ENCODE peak calls at places on chromosomes 2 and 18, in eight cellular contexts. A is SK-N-SH, V is PC-3, E is breast epithelium, K is right atrium auricular region, I is iPS DF 6.9, B is GM23248, R is A673. N is an unnamed sample. For H3K9me3 and H3K36me3, the result is how much of the 10 kb centered on the place peaks cover.

GRCh38 chr2:47558116-47559078 is 155.4 kb downstream of the MSH2 start:
- DNase-seq in A (no peak), V (peak), E (no peak), K (no peak), I (no peak), B (peak), R (no peak), N (peak)

GRCh38 chr18:39770399-39770798 is 2184.6 kb upstream of the PIK3C3 start:
- DNase-seq in A (no peak), V (no peak), E (no peak), K (no peak), I (no peak), B (no peak), R (peak), N (no peak)

GRCh38 chr2:74513605-74514367 is 464 bp upstream of the TLX2 start:
- DNase-seq in A (no peak), V (peak), E (no peak), K (no peak), I (no peak), B (peak), R (peak), N (no peak)

GRCh38 chr2:37367984-37368383 is 23.6 kb downstream of the QPCT start:
- DNase-seq in A (no peak), V (no peak), E (no peak), K (no peak), I (no peak), B (no peak), R (no peak), N (no peak)

GRCh38 chr2:166013878-166014277 is 60.3 kb upstream of the TTC21B start:
- DNase-seq in A (no peak), V (no peak), E (no peak), K (no peak), I (no peak), B (no peak), R (no peak), N (no peak)

GRCh38 chr2:112727276-112728028 is 6.6 kb downstream of the NT5DC4 start:
- DNase-seq in A (no peak), V (no peak), E (no peak), K (no peak), I (no peak), B (no peak), R (no peak), N (no peak)

GRCh38 chr2:60352491-60353405 is 200.7 kb downstream of the BCL11A start:
- DNase-seq in A (no peak), V (no peak), E (no peak), K (no peak), I (no peak), B (no peak), R (no peak), N (no peak)

GRCh38 chr2:55054076-55054475 is 3.8 kb upstream of the RTN4 start:
- DNase-seq in A (no peak), V (no peak), E (no peak), K (no peak), I (no peak), B (no peak), R (no peak), N (no peak)

GRCh38 chr2:112749755-112750559 is 14.5 kb downstream of the CKAP2L start:
- DNase-seq in A (peak), V (peak), E (peak), K (no peak), I (no peak), B (peak), R (peak), N (peak)

GRCh38 chr2:182049783-182050182 is 64.1 kb downstream of the PPP1R1C start:
- DNase-seq in A (no peak), V (no peak), E (no peak), K (no peak), I (no peak), B (no peak), R (no peak), N (no peak)

GRCh38 chr2:100707016-100707947 is 112.7 kb upstream of the NPAS2 start:
- DNase-seq in A (no peak), V (peak), E (no peak), K (no peak), I (no peak), B (no peak), R (peak), N (no peak)

GRCh38 chr18:25247725-25248124 is 104.2 kb downstream of the ZNF521 start:
- DNase-seq in A (no peak), V (peak), E (no peak), K (no peak), I (no peak), B (peak), R (no peak), N (no peak)

GRCh38 chr2:151849413-151850010 is 21.3 kb upstream of the ARL5A start:
- DNase-seq in A (no peak), V (no peak), E (no peak), K (no peak), I (no peak), B (no peak), R (no peak), N (no peak)

GRCh38 chr18:28019425-28020108 is 157.4 kb downstream of the CDH2 start:
- DNase-seq in A (no peak), V (peak), E (no peak), K (no peak), I (no peak), B (no peak), R (no peak), N (no peak)

GRCh38 chr2:85873679-85874078 is 15.1 kb downstream of the ST3GAL5 start:
- DNase-seq in A (peak), V (no peak), E (no peak), K (no peak), I (no peak), B (peak), R (peak), N (no peak)

GRCh38 chr18:68426731-68427315 is 288.1 kb downstream of the TMX3 start:
- DNase-seq in A (no peak), V (no peak), E (no peak), K (no peak), I (no peak), B (peak), R (no peak), N (no peak)

GRCh38 chr18:49886891-49887764 is 73.8 kb upstream of the ACAA2 start:
- DNase-seq in A (no peak), V (peak), E (no peak), K (no peak), I (no peak), B (peak), R (peak), N (no peak)

GRCh38 chr2:139469985-139470384 is 689.8 kb upstream of the NXPH2 start:
- DNase-seq in A (no peak), V (no peak), E (no peak), K (no peak), I (no peak), B (no peak), R (no peak), N (no peak)

GRCh38 chr18:39318462-39318861 is 1752.9 kb upstream of the CELF4 start:
- DNase-seq in A (peak), V (no peak), E (no peak), K (no peak), I (no peak), B (no peak), R (no peak), N (no peak)

GRCh38 chr2:16301961-16302360 is 361.6 kb downstream of the MYCN start:
- DNase-seq in A (no peak), V (no peak), E (no peak), K (no peak), I (no peak), B (no peak), R (no peak), N (no peak)

GRCh38 chr2:174120346-174120745 is 128.0 kb downstream of the OLA1 start:
- DNase-seq in A (no peak), V (peak), E (no peak), K (no peak), I (no peak), B (peak), R (peak), N (peak)

GRCh38 chr2:100959225-100959880 is 42.7 kb upstream of the RPL31 start:
- DNase-seq in A (no peak), V (peak), E (no peak), K (no peak), I (no peak), B (peak), R (no peak), N (no peak)

GRCh38 chr2:150207979-150208378 is 279.5 kb downstream of the RND3 start:
- DNase-seq in A (peak), V (no peak), E (no peak), K (no peak), I (no peak), B (no peak), R (no peak), N (peak)

GRCh38 chr18:45920367-45920766 is 46.8 kb downstream of the EPG5 start:
- DNase-seq in A (peak), V (peak), E (peak), K (peak), I (no peak), B (peak), R (peak), N (peak)

GRCh38 chr18:67456691-67457090 is 59.8 kb downstream of the DSEL start:
- DNase-seq in A (no peak), V (no peak), E (no peak), K (no peak), I (no peak), B (peak), R (peak), N (no peak)

DNA sequence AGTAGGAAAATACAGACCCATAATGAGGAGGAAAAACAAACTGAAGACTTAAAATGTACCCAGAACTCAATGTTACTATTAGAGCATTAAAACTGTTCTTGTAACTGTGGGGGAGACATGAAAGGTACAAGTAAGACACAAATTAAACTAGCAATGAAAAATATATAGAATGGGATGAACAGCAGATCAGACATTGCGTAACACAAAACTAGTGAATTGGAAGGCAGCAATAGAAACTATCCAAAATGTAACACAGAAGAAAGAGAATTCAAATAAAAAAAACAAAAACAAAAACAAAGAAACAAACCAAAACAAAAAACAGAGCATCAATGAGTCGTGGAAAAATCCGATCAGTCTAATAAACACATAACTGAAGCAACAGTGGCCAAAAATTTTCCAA is 127.1 kb upstream of the CNGA3 start:
- DNase-seq in A (no peak), V (no peak), E (no peak), K (no peak), I (no peak), B (no peak), R (no peak), N (no peak)
- H3K4me3 ChIP-seq in A (no peak), V (no peak), E (no peak), K (no peak), I (no peak), B (no peak), R (no peak), N (no peak)

DNA sequence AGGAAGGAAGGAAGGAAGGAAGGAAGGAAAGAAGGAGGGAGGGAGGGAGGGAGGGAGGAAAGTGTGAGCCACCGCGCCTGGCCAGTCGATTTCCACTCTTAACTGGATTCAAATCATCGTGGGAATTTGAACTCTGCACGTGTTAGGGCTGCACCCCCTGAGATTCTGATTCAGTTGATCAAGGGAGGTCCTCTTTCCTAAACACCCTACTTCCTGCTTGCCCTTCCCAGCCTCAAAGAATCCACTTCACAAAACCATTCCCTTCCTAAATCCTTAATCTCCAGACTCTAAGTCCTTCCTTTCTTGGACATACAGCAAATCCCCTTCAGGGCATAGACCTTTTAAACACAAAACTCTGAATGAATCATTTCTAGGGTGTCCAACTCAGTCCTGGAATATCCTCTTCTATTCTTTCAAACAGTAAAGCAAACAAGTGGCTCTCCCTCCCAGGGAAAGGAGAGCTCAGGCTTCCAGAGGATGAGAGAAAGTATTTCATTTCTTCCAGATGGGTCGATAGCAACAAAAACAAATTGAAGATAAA is 68.2 kb upstream of the MBOAT2 start:
- DNase-seq in A (no peak), V (peak), E (no peak), K (no peak), I (no peak), B (peak), R (peak), N (no peak)
- H3K9me3 ChIP-seq in A (under half), V (under half), E (under half), K (under half), I (under half), B (under half), R (under half), N (under half)

GRCh38 chr18:12336251-12336650 is 28.2 kb downstream of the TUBB6 start:
- DNase-seq in A (no peak), V (peak), E (no peak), K (no peak), I (peak), B (no peak), R (no peak), N (no peak)
- H3K36me3 ChIP-seq in A (under half), V (under half), E (under half), K (under half), I (under half), B (under half), R (under half), N (half or more)

GRCh38 chr2:9236867-9237266 is 30.3 kb downstream of the ASAP2 start:
- DNase-seq in A (no peak), V (no peak), E (no peak), K (no peak), I (no peak), B (no peak), R (no peak), N (no peak)
- H3K4me3 ChIP-seq in A (peak), V (no peak), E (no peak), K (no peak), I (no peak), B (peak), R (no peak), N (no peak)

DNA sequence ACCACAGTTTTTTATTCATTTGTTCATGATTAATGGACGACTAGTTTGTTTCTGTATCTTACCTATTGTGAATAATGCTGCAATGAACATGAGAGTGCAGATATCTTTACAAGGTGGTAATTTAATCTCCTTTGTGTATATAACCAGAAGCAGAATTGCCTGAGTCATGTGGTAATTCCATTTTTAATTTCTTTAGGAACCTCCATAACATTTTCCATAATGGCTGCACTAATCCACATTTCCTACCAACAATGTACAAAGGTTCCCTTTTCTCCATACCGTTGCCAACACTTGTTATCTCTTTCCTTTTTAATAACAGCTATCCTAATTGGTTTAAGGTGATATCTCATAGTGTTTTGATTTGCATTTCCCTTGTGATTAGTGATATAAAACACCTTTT is 36.5 kb downstream of the NCOA1 start:
- DNase-seq in A (no peak), V (no peak), E (no peak), K (no peak), I (no peak), B (no peak), R (no peak), N (no peak)
- H3K9me3 ChIP-seq in A (under half), V (under half), E (under half), K (under half), I (under half), B (under half), R (under half), N (under half)

DNA sequence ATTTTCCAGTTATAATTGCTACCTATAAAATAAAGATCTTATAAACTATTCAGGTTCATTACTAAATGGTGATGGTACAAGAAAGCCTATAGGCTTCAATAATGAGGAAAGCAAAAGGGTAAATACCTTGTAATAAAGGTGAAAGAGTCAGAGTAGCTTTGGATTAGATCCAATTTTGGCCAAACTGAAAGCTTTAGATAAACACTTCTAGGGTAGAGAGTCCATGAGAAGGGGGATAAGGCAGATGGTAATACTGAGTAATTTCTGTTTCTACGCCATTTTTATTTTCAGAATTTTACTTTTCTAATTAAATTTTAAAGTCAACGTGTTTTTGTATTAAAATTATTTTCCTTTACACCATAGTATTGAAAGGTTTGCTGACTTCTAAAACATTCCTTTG is 9.4 kb downstream of the CASP8 start:
- DNase-seq in A (no peak), V (no peak), E (no peak), K (no peak), I (no peak), B (no peak), R (no peak), N (no peak)
- H3K36me3 ChIP-seq in A (under half), V (under half), E (under half), K (under half), I (under half), B (under half), R (under half), N (under half)

GRCh38 chr2:110106642-110107041 is 9.0 kb downstream of the MALL start:
- DNase-seq in A (no peak), V (peak), E (no peak), K (no peak), I (no peak), B (peak), R (peak), N (peak)
- H3K4me3 ChIP-seq in A (no peak), V (peak), E (no peak), K (no peak), I (no peak), B (peak), R (no peak), N (no peak)

GRCh38 chr18:59269563-59270214 is 3.6 kb downstream of the RAX start:
- DNase-seq in A (no peak), V (no peak), E (no peak), K (no peak), I (no peak), B (no peak), R (no peak), N (no peak)

GRCh38 chr18:59270689-59271257 is 2.5 kb downstream of the RAX start:
- DNase-seq in A (peak), V (no peak), E (no peak), K (no peak), I (no peak), B (no peak), R (no peak), N (no peak)

GRCh38 chr18:59272221-59272888 is 899 bp downstream of the RAX start:
- DNase-seq in A (peak), V (no peak), E (no peak), K (no peak), I (no peak), B (peak), R (no peak), N (no peak)

GRCh38 chr18:59272971-59273935 is at the start of gene RAX:
- DNase-seq in A (peak), V (no peak), E (no peak), K (no peak), I (no peak), B (peak), R (peak), N (peak)

DNA sequence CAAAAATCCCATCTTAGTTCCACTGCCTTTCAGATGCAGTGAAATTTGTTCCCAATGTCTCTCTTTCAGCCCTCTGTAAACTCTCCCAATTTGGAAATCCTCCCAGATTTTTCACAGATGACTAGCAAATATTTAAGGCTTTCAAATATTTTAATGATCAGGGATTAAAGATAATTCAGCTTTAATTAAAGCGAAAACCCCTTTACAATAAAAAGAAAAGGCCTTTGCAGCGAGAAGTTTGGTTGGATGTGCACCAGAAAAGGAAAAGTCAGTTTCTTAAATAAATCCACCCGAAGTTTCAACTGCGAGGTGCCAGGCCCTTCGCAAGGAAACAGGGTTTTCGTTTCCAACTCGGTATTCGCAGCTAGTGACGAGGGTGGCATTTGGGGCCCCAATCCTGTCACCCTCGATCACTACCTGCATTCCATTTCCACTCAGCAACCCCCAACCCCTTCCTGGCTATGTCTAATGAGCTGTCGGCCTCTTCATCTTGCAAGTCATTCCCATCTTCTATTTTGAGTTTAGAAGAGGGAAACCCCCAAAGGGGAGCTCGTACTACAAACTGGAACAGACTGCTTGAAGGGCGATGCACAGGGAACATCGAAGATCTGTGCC is 1.5 kb downstream of the RAX start:
- DNase-seq in A (no peak), V (no peak), E (no peak), K (no peak), I (no peak), B (no peak), R (no peak), N (no peak)
- H3K9me3 ChIP-seq in A (under half), V (under half), E (under half), K (under half), I (under half), B (under half), R (under half), N (under half)

DNA sequence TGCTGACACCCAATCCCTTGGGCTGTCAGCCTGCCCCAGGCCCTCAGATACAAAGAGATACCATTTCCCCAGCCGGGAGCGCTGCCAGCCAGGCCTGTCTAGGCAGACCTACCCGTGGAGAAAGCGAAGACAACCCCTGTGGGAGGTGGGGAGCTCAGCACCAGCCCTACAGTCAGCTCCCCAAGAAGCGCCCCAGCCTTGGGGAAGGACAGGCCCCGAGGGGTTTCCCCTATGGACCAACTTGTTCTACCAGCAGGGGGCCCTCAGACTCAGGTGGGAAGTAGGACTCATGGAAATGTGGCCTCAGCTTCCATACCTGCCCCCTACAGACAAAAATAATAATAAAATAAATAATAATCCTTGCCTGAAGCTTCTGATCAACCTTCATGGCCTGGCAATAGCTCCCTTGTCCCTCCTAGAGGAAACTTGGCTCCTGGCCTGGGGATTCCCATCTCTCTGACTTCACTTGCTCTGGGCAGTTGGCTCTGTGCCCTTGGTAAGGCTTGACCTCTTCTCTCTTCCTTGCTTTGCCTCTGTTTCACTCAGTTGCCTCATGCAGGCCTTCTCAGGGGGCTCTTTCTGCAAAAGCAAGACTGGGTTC is 7.0 kb downstream of the SLC35F6 start:
- DNase-seq in A (peak), V (peak), E (peak), K (peak), I (no peak), B (peak), R (no peak), N (peak)
- H3K36me3 ChIP-seq in A (under half), V (under half), E (under half), K (under half), I (under half), B (under half), R (under half), N (half or more)

N was measured in MG63.